ENCODE peak calls at places on chromosome 1, in four cellular contexts. K is right lobe of liver, I is esophagus muscularis mucosa, W is body of pancreas. P is an unnamed sample.

GRCh38 chr1:201251411-201251810 is 31.9 kb upstream of the PKP1 start:
- DNase-seq in W (no peak), I (peak; percentile 70), K (no peak), P (no peak)

GRCh38 chr1:201190624-201191051 is at the start of gene IGFN1:
- DNase-seq in W (no peak), K (no peak), I (no peak), P (no peak)

GRCh38 chr1:54409156-54410142 is 3.3 kb upstream of the SSBP3 start:
- DNase-seq in K (no peak), W (no peak), I (no peak), P (no peak)

GRCh38 chr1:117608213-117608612 is 2.4 kb downstream of the TENT5C start:
- DNase-seq in W (no peak), K (no peak), I (no peak), P (no peak)

GRCh38 chr1:174114788-174115448 is 44.4 kb upstream of the RABGAP1L start:
- DNase-seq in K (no peak), I (no peak), W (peak; percentile 21), P (peak; percentile 21)

GRCh38 chr1:54581621-54582035 is 33.6 kb downstream of the ACOT11 start:
- DNase-seq in K (peak; percentile 99), W (peak; percentile 98), I (peak; percentile 95), P (peak; percentile 98)

GRCh38 chr1:150809651-150810050 is 1.6 kb upstream of the CTSK start:
- DNase-seq in K (no peak), I (no peak), W (no peak), P (peak; percentile 14)

GRCh38 chr1:68112835-68113243 is 62.4 kb upstream of the DIRAS3 start:
- DNase-seq in K (no peak), W (no peak), I (peak; percentile 91), P (peak; percentile 42)

GRCh38 chr1:47424336-47424982 is 8.4 kb downstream of the FOXE3 start:
- DNase-seq in W (no peak), I (no peak), K (no peak), P (peak; percentile 48)

GRCh38 chr1:31605908-31606427 is 11.5 kb upstream of the HCRTR1 start:
- DNase-seq in W (no peak), K (no peak), I (no peak), P (no peak)

GRCh38 chr1:158145173-158145719 is 35.4 kb upstream of the CD1D start:
- DNase-seq in W (peak; percentile 62), K (no peak), I (no peak), P (no peak)

GRCh38 chr1:46461809-46462448 is 27.7 kb upstream of the DMBX1 start:
- DNase-seq in W (no peak), I (no peak), K (no peak), P (no peak)

GRCh38 chr1:93638981-93639380 is 42.7 kb downstream of the BCAR3 start:
- DNase-seq in I (no peak), W (no peak), K (no peak), P (no peak)

GRCh38 chr1:225700164-225700740 is 47.3 kb upstream of the ENAH start:
- DNase-seq in K (no peak), W (no peak), I (no peak), P (peak; percentile 47)

GRCh38 chr1:228045871-228046270 is 36.6 kb upstream of the ARF1 start:
- DNase-seq in W (no peak), I (no peak), K (no peak), P (no peak)

GRCh38 chr1:162832470-162832869 is 28.5 kb downstream of the CCDC190 start:
- DNase-seq in W (no peak), K (no peak), I (no peak), P (no peak)

GRCh38 chr1:158246650-158247049 is 7.6 kb upstream of the CD1A start:
- DNase-seq in I (no peak), W (no peak), K (no peak), P (no peak)

GRCh38 chr1:68231627-68232303 is 558 bp downstream of the WLS start:
- DNase-seq in K (peak; percentile 58), W (peak; percentile 71), I (peak; percentile 96), P (peak; percentile 36)

GRCh38 chr1:2468041-2468472 is 8.0 kb upstream of the PLCH2 start:
- DNase-seq in W (no peak), K (no peak), I (no peak), P (no peak)

GRCh38 chr1:147491098-147491497 is 50.2 kb upstream of the BCL9 start:
- DNase-seq in W (no peak), I (peak; percentile 10), K (no peak), P (no peak)

GRCh38 chr1:168136709-168137514 is at the start of gene GPR161:
- DNase-seq in I (no peak), K (no peak), W (peak; percentile 71), P (peak; percentile 40)

GRCh38 chr1:68745006-68745405 is 248.1 kb upstream of the DEPDC1 start:
- DNase-seq in W (no peak), K (no peak), I (no peak), P (no peak)

GRCh38 chr1:221164029-221164428 is 284.8 kb downstream of the HLX start:
- DNase-seq in W (no peak), I (no peak), K (no peak), P (no peak)

GRCh38 chr1:162036156-162036555 is 12.5 kb upstream of the OLFML2B start:
- DNase-seq in I (no peak), K (no peak), W (no peak), P (no peak)

GRCh38 chr1:119743308-119743707 is 25.4 kb downstream of the HMGCS2 start:
- DNase-seq in W (no peak), I (no peak), K (no peak), P (no peak)

GRCh38 chr1:6251233-6251632 is 7.3 kb downstream of the HES3 start:
- DNase-seq in W (no peak), K (no peak), I (no peak), P (no peak)

GRCh38 chr1:6247651-6248050 is 3.7 kb downstream of the HES3 start:
- DNase-seq in W (no peak), K (no peak), I (no peak), P (no peak)

GRCh38 chr1:6248161-6248776 is 4.3 kb downstream of the HES3 start:
- DNase-seq in I (no peak), K (no peak), W (no peak), P (no peak)

GRCh38 chr1:6249732-6250689 is 6.0 kb downstream of the HES3 start:
- DNase-seq in I (no peak), W (no peak), K (no peak), P (no peak)

DNA sequence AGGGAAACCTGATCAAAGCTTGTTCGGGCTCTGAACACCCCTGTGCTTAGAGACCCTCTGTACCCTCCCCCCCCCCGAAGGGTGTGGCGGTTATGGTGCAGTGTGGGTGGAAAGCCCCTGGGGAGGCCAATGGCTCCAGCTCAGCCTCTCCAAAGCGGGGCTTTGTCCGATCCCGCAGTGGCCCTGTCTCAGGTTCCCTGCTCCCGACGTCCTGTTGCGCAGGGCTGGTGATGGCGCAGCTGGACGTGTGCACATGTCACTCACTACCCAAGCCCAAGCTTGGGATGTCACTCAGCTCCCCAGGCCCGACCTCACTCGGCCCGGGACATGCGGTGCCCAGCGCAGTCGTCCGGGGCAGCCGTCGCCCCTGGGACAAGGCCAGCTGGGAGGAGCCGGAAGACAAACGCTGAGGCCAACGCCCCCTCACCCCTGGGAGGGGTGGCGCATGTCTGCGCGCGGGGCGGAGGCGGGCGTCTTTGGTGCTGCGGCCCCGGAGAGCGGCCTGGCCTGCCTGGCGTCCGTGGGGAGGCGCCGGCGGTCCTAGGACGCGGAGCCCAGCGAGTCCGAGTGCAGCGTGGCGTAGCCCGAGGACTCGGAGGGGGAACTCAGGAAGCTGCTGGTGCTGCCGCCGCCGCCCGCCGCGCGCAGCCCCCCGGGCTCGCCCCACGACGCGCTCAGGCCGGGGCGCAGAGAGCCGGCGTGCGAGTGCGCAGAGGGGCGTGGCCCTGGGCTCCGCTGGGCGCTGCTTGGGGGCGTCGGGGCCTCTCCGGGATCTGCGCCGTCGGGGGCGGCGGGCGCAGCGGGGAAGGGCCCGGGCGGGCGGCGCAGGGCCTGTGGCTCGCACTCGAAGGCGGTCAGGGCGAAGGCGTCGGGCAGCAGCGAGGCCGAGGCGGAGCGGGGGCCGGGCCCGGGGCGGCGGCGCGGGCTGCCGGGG is 5.1 kb downstream of the HES3 start:
- DNase-seq in K (peak; percentile 62), W (no peak), I (no peak), P (no peak)
- TF ChIP-seq POLR2A in K (no peak), W (no peak), I (no peak), P (no peak)

GRCh38 chr1:39981957-39982356 is 27.0 kb downstream of the MFSD2A start:
- DNase-seq in W (no peak), I (no peak), K (no peak), P (peak; percentile 87)

GRCh38 chr1:39981385-39981784 is 26.4 kb downstream of the MFSD2A start:
- DNase-seq in W (no peak), K (no peak), I (no peak), P (no peak)

GRCh38 chr1:39977202-39977601 is 22.3 kb downstream of the MFSD2A start:
- DNase-seq in I (no peak), K (no peak), W (no peak), P (no peak)

GRCh38 chr1:39979654-39980053 is 24.7 kb downstream of the MFSD2A start:
- DNase-seq in K (no peak), I (no peak), W (no peak), P (no peak)

GRCh38 chr1:39980555-39981313 is 25.8 kb downstream of the MFSD2A start:
- DNase-seq in K (no peak), W (no peak), I (no peak), P (no peak)
- TF ChIP-seq POLR2A in K (no peak), W (no peak), I (no peak), P (no peak)

DNA sequence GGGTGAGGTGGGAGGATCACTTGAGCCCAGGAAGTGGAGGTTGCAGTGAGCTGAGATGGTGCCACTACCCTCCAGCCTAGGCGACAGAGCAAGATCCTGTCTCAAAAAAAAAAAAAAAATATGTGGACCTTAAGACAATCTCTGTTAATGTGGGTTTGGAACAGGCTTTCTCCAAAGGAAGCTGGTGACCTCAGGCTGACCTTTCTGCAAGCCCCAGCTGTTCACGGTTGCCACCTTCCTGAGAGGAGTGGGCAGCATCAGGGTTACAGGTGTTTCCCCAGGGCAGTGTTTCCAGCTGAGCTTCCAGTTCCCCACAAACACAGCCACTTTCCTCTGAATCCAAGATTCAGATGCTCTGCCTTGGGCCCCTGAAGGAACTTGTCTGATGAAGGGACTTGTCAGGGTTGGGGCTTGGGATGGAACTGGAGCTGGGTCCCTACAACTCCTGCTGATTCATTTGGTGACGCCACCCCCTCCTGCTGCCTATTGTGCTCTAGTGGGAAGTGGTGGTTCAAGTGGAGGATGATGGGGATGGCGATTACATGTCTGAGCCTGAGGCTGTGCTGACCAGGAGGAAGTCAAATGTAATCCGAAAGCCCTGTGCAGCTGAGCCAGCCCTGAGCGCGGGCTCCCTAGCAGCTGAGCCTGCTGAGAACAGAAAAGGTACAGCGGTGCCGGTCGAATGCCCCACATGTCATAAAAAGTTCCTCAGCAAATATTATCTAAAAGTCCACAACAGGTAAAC is 1.9 kb downstream of the ZBTB48 start:
- DNase-seq in K (no peak), I (no peak), W (no peak), P (no peak)
- TF ChIP-seq POLR2A in K (no peak), I (no peak), W (no peak), P (no peak)

DNA sequence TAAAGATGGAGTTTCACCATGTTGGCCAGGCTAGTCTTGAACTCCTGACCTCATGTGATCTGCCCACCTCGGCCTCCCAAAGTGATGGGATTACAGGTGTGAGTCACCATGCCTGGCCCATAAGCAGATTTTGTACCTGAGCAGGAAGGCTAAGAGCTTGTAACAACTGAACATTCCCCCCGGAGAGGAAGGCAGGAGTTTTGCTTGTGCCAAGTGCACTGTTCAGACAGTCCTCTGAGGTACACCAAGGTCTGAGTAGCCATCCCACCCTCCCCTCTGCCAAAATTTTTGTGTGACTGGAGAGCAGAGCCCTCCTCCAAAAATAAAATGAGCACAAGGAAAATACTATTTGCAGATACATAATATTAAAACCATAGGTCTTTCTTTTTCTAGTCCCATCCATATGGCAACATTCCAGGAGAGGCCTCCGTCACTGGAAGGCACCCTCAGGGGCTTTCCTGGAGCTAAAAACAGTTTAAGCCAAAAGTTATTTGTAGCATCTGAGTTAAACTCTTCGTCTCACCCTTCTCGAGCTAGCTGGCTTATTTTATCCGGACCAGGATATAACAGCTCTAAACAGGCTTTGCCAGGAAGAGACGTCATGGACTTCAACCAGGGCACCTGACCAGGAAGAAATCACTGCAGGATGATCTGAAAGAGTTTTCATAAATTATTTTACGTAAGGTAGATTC is 27.2 kb downstream of the CAPN2 start:
- DNase-seq in I (no peak), K (no peak), W (no peak), P (no peak)
- TF ChIP-seq POLR2A in I (no peak), K (no peak), W (no peak), P (no peak)

P was measured in H54.